ENCODE peak calls at places on chromosomes 6 and 20, in four cellular contexts. Y is type B pancreatic cell, H is stomach, K is glutamatergic neuron. O is an unnamed sample.

GRCh38 chr6:100322886-100323285 is 141.8 kb downstream of the SIM1 start:
- DNase-seq in H (no peak), K (no peak), Y (no peak), O (no peak)

GRCh38 chr6:111710911-111711310 is 105.2 kb upstream of the TRAF3IP2 start:
- DNase-seq in K (no peak), Y (no peak), H (no peak), O (no peak)

GRCh38 chr6:18406955-18407738 is 20.0 kb downstream of the RNF144B start:
- DNase-seq in K (no peak), H (no peak), Y (no peak), O (no peak)

GRCh38 chr6:47363736-47364135 is 54.0 kb upstream of the TNFRSF21 start:
- DNase-seq in Y (no peak), K (no peak), H (no peak), O (no peak)

GRCh38 chr20:17749979-17750721 is 50.4 kb downstream of the BANF2 start:
- DNase-seq in K (no peak), Y (no peak), H (peak), O (no peak)

GRCh38 chr20:58408603-58409246 is 19.7 kb downstream of the VAPB start:
- DNase-seq in K (no peak), H (no peak), Y (no peak), O (no peak)

GRCh38 chr20:46650575-46651090 is 626 bp downstream of the SLC13A3 start:
- DNase-seq in H (no peak), K (no peak), Y (no peak), O (no peak)

GRCh38 chr20:47432251-47433210 is 69.2 kb upstream of the NCOA3 start:
- DNase-seq in K (no peak), Y (no peak), H (no peak), O (peak)

GRCh38 chr6:16803294-16804006 is 42.2 kb upstream of the ATXN1 start:
- DNase-seq in Y (peak), K (peak), H (no peak), O (no peak)

GRCh38 chr20:59948828-59949720 is 8.9 kb downstream of the FAM217B start:
- DNase-seq in K (no peak), H (no peak), Y (no peak), O (peak)

GRCh38 chr6:73236147-73236750 is 11.0 kb upstream of the KHDC1L start:
- DNase-seq in H (no peak), Y (no peak), K (no peak), O (no peak)

GRCh38 chr6:79413562-79414002 is 123.6 kb downstream of the LCA5 start:
- DNase-seq in Y (no peak), H (no peak), K (no peak), O (no peak)

GRCh38 chr6:131167773-131168172 is 32.5 kb downstream of the AKAP7 start:
- DNase-seq in K (no peak), Y (no peak), H (no peak), O (no peak)

GRCh38 chr20:60420676-60421229 is 462.5 kb downstream of the CDH26 start:
- DNase-seq in Y (no peak), K (no peak), H (no peak), O (no peak)

GRCh38 chr6:111757342-111757741 is 115.9 kb downstream of the FYN start:
- DNase-seq in Y (no peak), K (no peak), H (no peak), O (no peak)

GRCh38 chr6:128711149-128711548 is 171.8 kb upstream of the LAMA2 start:
- DNase-seq in K (no peak), Y (no peak), H (no peak), O (no peak)

GRCh38 chr6:143759666-143760065 is 81.9 kb downstream of the PHACTR2 start:
- DNase-seq in Y (no peak), H (no peak), K (no peak), O (no peak)

GRCh38 chr6:144767066-144767465 is 481.9 kb downstream of the UTRN start:
- DNase-seq in Y (no peak), K (no peak), H (no peak), O (no peak)

GRCh38 chr6:100057941-100058340 is 63.9 kb upstream of the MCHR2 start:
- DNase-seq in K (no peak), Y (no peak), H (no peak), O (no peak)

GRCh38 chr6:51614725-51615124 is 472.7 kb downstream of the PKHD1 start:
- DNase-seq in K (no peak), H (no peak), Y (no peak), O (no peak)

GRCh38 chr6:43772571-43773049 is 2.6 kb downstream of the VEGFA start:
- DNase-seq in K (no peak), H (peak), Y (no peak), O (peak)

GRCh38 chr6:69138893-69139494 is 503.9 kb downstream of the ADGRB3 start:
- DNase-seq in H (no peak), K (no peak), Y (no peak), O (peak)

GRCh38 chr6:137264308-137265075 is 45.3 kb upstream of the IFNGR1 start:
- DNase-seq in Y (no peak), K (no peak), H (no peak), O (no peak)

GRCh38 chr6:13273202-13273930 is 55.0 kb downstream of the TBC1D7 start:
- DNase-seq in K (no peak), H (no peak), Y (no peak), O (no peak)

GRCh38 chr6:150298029-150298380 is 70.8 kb upstream of the IYD start:
- DNase-seq in H (no peak), Y (no peak), K (no peak), O (no peak)

GRCh38 chr6:14811760-14812428 is 434.0 kb upstream of the JARID2 start:
- DNase-seq in Y (no peak), H (no peak), K (no peak), O (no peak)

DNA sequence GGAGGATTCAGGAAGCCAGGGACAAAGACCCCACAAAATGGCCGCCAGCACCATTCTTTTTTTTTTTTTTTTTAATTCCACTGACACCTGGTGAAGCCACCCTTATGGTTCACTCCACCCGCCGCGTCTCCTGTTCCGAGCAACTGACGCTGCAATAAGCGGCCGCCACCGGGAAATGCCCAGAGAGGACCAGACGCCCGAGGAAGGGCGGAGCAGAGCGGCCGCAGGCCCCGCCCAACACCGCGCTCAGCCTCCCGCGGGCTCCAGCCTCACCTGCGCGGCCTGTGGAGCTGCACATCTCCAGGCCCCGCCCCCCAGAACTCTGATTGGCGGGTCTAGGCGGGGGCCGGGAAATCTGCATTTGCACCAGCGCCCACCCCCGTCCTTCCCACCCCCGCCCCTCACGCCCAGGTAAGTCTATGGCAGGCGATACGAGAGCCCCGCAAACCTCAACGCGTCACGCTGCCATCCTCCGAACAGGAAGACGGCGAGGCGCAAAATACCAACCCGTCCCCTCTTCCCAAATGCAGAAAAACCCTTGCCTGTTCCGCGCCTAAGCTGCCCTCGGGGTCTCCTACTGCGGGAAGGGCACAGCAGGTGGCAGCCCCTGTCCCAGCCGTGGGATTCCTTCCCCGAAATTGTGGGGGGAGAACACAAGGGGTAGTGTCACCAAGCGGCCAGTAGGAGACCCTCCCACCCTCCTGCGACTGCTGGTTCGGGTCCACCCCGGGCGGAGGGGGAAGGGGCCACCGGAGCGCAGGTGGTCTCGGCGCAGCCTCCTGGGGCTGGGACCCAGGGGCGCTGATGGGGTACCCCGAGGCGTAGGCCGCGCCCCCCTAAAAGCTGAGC is 948 bp downstream of the ATP9A start:
- DNase-seq in Y (peak), K (peak), H (peak), O (peak)
- TF ChIP-seq CTCF in Y (peak), K (peak), H (no peak), O (peak)

GRCh38 chr6:157323924-157324276 is 581 bp upstream of the TMEM242 start:
- DNase-seq in K (peak), H (peak), Y (peak), O (peak)
- TF ChIP-seq CTCF in K (no peak), H (no peak), Y (no peak), O (no peak)

DNA sequence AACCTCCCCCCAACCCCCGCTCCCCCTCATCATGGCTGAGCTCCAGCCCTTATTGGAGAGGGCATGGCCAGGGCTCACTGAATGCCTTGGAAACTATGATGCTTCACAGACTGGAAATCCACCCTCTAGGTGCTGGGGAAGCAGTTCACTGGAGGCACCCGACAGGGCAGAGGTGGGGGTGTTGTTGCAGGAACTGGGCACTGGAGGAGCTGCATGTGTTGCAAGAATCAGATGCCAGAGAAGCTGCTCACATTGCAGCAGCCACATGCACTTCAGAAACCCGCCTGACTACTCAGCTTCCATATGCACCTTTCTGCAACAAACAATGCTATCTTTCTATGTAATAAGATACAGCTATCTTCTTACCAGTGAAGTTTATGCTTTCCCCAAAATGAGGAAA is 7.9 kb upstream of the TBPL1 start:
- DNase-seq in Y (no peak), K (no peak), H (no peak), O (no peak)
- TF ChIP-seq CTCF in Y (no peak), K (no peak), H (no peak), O (no peak)

DNA sequence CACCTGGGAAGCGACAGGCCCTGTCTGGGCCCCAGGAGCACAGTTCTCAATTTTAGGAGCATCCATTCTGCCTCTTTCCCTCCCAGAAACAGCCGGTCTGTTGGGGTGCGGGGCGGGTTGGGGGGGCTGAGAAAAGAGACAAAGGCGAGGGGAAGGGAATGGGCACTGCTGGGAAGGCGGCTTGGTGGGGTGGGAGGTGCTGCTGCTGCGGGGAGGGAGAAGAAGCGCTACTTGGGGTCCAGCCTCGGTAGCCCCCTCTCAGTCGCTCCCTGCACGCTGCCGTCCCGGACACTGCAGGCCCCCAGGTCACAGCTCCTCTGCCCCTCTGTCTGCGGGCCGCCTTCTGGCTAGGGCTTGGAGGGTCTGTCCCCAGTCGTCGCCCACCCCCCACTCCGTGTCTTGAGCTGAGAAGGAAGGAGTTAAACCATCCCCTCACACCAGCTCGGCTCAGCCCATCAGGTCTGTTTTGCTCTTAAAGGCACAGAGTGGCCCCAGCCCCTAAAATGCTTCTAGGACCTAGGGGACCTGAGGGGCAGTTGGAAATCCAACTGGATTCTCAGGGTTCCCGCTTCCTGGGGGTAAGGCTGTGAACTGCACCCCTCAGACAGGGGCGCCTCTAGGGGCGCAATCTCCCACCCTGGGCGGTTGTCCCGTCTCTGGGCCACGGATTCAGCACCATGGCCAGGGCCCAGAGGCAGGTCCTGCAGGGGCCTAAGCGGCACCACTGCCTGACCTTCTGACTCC is 740 bp downstream of the GDAP1L1 start:
- DNase-seq in Y (peak), H (no peak), K (peak), O (peak)
- TF ChIP-seq CTCF in Y (peak), H (no peak), K (peak), O (peak)

GRCh38 chr6:164612731-164613130 is 696.7 kb downstream of the C6orf118 start:
- DNase-seq in H (no peak), Y (no peak), K (no peak), O (no peak)
- TF ChIP-seq CTCF in H (no peak), Y (no peak), K (no peak), O (no peak)

GRCh38 chr6:138944412-138944811 is 43.6 kb downstream of the REPS1 start:
- DNase-seq in K (no peak), Y (no peak), H (no peak), O (peak)

GRCh38 chr6:138943089-138943625 is 44.9 kb downstream of the REPS1 start:
- DNase-seq in Y (no peak), K (no peak), H (no peak), O (no peak)

GRCh38 chr6:138948780-138949179 is 39.3 kb downstream of the REPS1 start:
- DNase-seq in K (no peak), H (no peak), Y (no peak), O (no peak)

GRCh38 chr6:138948028-138948427 is 40.0 kb downstream of the REPS1 start:
- DNase-seq in Y (no peak), H (no peak), K (no peak), O (no peak)

DNA sequence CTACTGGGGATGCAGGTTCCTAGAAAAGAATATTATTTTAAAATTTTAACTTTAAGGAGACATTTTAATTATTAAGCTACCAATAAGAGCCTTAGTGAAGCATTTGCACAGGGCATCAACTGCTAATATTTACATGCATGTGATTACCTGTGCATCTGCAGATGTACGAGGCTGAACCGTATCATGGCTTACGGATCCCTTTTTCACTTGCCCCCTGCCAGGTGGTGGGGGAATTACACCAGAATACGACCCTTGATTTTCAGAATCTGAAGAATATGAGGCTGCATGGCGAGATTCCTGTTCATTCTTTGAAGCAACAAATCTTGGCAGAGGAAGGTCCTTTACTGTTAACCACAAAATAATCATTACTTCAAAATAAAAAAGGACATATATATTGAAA is 42.7 kb downstream of the REPS1 start:
- DNase-seq in K (peak), Y (no peak), H (no peak), O (peak)
- TF ChIP-seq CTCF in K (peak), Y (peak), H (no peak), O (no peak)

GRCh38 chr20:53579266-53579580 is 14.4 kb downstream of the ZNF217 start:
- DNase-seq in K (no peak), Y (no peak), H (peak), O (no peak)

GRCh38 chr20:53576586-53577318 is 16.9 kb downstream of the ZNF217 start:
- DNase-seq in H (no peak), Y (peak), K (no peak), O (no peak)

GRCh38 chr20:53580376-53581111 is 13.1 kb downstream of the ZNF217 start:
- DNase-seq in Y (peak), H (peak), K (no peak), O (no peak)

GRCh38 chr20:53579581-53580375 is 13.9 kb downstream of the ZNF217 start:
- DNase-seq in H (peak), K (no peak), Y (no peak), O (peak)

GRCh38 chr20:53578492-53579222 is 15.0 kb downstream of the ZNF217 start:
- DNase-seq in K (no peak), H (peak), Y (no peak), O (peak)
- TF ChIP-seq CTCF in K (peak), H (peak), Y (peak), O (peak)

GRCh38 chr6:27834384-27834783 is 77.8 kb downstream of the OR2B2 start:
- DNase-seq in Y (no peak), H (no peak), K (no peak), O (no peak)
- TF ChIP-seq CTCF in Y (no peak), H (no peak), K (no peak), O (no peak)

GRCh38 chr20:63192721-63193120 is 23.2 kb downstream of the YTHDF1 start:
- DNase-seq in H (no peak), Y (no peak), K (no peak), O (no peak)
- TF ChIP-seq CTCF in H (no peak), Y (no peak), K (no peak), O (no peak)